ENCODE peak calls at places on chromosomes 12 and 14, in six cellular contexts. Y is adrenal gland, F is lung, J is GM10248, M is WTC11, X is lower leg skin. N is an unnamed sample.

GRCh38 chr12:27922591-27923139 is 49.9 kb downstream of the PTHLH start:
- DNase-seq in Y (peak), F (no peak), J (no peak), M (no peak), X (no peak), N (no peak)

GRCh38 chr14:96662116-96662901 is 134.9 kb upstream of the VRK1 start:
- DNase-seq in Y (no peak), F (peak), J (no peak), M (no peak), X (no peak), N (no peak)

GRCh38 chr12:82625523-82625922 is 61.2 kb upstream of the TMTC2 start:
- DNase-seq in Y (no peak), F (no peak), J (no peak), M (no peak), X (no peak), N (no peak)

GRCh38 chr14:20798932-20799331 is 3.7 kb downstream of the RNASE1 start:
- DNase-seq in Y (no peak), F (no peak), J (no peak), M (no peak), X (no peak), N (no peak)

GRCh38 chr14:65549429-65549828 is 136.9 kb downstream of the FUT8 start:
- DNase-seq in Y (no peak), F (no peak), J (no peak), M (no peak), X (no peak), N (no peak)

GRCh38 chr12:116955382-116956021 is 44.8 kb downstream of the FBXW8 start:
- DNase-seq in Y (no peak), F (peak), J (no peak), M (no peak), X (peak), N (no peak)

GRCh38 chr12:106078358-106079025 is 60.3 kb downstream of the NUAK1 start:
- DNase-seq in Y (peak), F (no peak), J (no peak), M (no peak), X (no peak), N (no peak)

GRCh38 chr12:48946943-48947342 is 10.3 kb downstream of the ARF3 start:
- DNase-seq in Y (no peak), F (no peak), J (no peak), M (no peak), X (no peak), N (no peak)

GRCh38 chr12:100842156-100842555 is 47.6 kb downstream of the ANO4 start:
- DNase-seq in Y (no peak), F (no peak), J (no peak), M (no peak), X (no peak), N (no peak)

GRCh38 chr14:102508774-102509743 is 517 bp downstream of the ANKRD9 start:
- DNase-seq in Y (peak), F (no peak), J (no peak), M (no peak), X (peak), N (peak)

GRCh38 chr12:13204428-13204827 is 7.9 kb downstream of the EMP1 start:
- DNase-seq in Y (no peak), F (no peak), J (no peak), M (no peak), X (no peak), N (no peak)

GRCh38 chr12:54357802-54358619 is 6.3 kb downstream of the GPR84 start:
- DNase-seq in Y (no peak), F (no peak), J (peak), M (no peak), X (no peak), N (no peak)

GRCh38 chr12:109760031-109760929 is 46.7 kb downstream of the FAM222A start:
- DNase-seq in Y (peak), F (peak), J (no peak), M (peak), X (no peak), N (peak)

GRCh38 chr14:98408024-98408555 is 863.9 kb downstream of the BCL11B start:
- DNase-seq in Y (no peak), F (no peak), J (no peak), M (no peak), X (no peak), N (no peak)

GRCh38 chr12:55685671-55686070 is 22.0 kb downstream of the ITGA7 start:
- DNase-seq in Y (no peak), F (no peak), J (no peak), M (no peak), X (no peak), N (no peak)
- TF ChIP-seq CTCF in Y (no peak), F (no peak), J (no peak), M (no peak), X (no peak), N (no peak)

GRCh38 chr14:63367742-63368364 is 49.1 kb upstream of the GPHB5 start:
- DNase-seq in Y (no peak), F (no peak), J (no peak), M (no peak), X (no peak), N (no peak)
- TF ChIP-seq CTCF in Y (no peak), F (no peak), J (no peak), M (no peak), X (no peak), N (no peak)

GRCh38 chr12:114480309-114481199 is 74.6 kb upstream of the TBX5 start:
- DNase-seq in Y (peak), F (no peak), J (no peak), M (peak), X (no peak), N (no peak)

GRCh38 chr12:114473717-114474116 is 67.8 kb upstream of the TBX5 start:
- DNase-seq in Y (no peak), F (no peak), J (no peak), M (no peak), X (no peak), N (no peak)

GRCh38 chr12:114478891-114479290 is 72.9 kb upstream of the TBX5 start:
- DNase-seq in Y (no peak), F (no peak), J (no peak), M (no peak), X (no peak), N (no peak)

GRCh38 chr12:114479831-114480230 is 73.9 kb upstream of the TBX5 start:
- DNase-seq in Y (no peak), F (no peak), J (no peak), M (peak), X (no peak), N (no peak)

DNA sequence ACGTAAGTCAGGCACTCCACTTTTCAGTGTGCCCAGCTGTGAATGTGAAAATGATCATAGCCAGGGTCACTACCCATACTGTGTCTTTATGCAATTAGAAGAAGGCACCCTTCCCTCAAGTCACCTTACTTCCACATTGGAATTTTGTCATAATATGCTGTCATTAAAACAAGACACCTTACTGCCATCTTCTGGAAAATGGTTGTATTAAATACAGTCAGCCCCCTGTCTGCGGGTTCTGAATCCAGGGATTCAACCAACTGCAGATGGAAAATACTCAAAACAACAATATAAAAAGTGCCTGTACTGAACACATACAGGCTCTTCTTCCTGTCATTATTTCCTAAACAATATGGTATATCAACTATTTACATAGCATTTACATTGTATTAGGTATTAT is 70.2 kb upstream of the TBX5 start:
- DNase-seq in Y (peak), F (no peak), J (no peak), M (no peak), X (no peak), N (no peak)
- TF ChIP-seq CTCF in Y (peak), F (no peak), J (no peak), M (no peak), X (no peak), N (no peak)

DNA sequence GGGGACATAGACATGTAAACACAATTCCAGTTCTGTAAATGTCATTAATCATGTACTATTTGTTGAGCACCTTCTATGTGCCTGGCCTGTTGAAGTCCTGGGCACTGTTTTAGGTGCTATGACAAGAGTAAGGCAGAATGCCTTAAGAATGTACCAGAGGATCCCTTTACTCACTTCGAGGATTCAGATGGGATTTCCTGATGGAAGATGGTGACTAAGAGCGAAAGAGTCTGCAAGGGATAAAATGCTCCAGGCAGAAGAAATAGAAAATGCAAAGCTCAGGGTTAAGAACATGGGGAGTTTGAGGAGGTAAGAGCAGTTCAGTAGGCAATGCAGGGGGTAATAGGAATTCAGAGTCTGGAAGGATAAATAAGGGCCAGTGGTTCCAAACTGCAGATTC is 671.3 kb upstream of the TBX3 start:
- DNase-seq in Y (no peak), F (no peak), J (no peak), M (no peak), X (no peak), N (no peak)
- TF ChIP-seq CTCF in Y (no peak), F (no peak), J (no peak), M (no peak), X (no peak), N (no peak)

DNA sequence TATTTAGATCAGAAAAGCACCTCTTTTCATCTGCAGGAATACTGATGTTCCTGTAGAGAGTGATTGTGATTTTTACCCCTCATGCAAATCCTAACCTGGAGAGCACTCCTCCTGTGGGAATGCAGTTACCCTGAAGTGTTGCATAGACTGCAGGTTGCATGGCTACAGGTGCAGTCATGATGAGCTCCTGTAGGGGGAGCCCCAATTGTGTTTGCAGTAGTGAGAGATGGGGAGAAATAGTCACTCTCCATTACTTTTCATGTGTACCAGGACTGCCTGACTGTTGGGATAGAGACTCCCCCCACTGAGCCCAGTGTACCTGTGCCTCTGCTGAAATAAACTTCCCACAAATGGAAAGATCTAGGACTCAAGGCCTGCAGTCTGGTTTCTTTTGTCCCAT is 1086.5 kb downstream of the SLC6A15 start:
- DNase-seq in Y (peak), F (no peak), J (peak), M (peak), X (no peak), N (no peak)
- TF ChIP-seq CTCF in Y (peak), F (no peak), J (peak), M (peak), X (no peak), N (no peak)

GRCh38 chr12:51589557-51590176 is 1.4 kb upstream of the SCN8A start:
- DNase-seq in Y (no peak), F (no peak), J (no peak), M (no peak), X (no peak), N (no peak)

GRCh38 chr12:51589060-51589459 is 2.0 kb upstream of the SCN8A start:
- DNase-seq in Y (no peak), F (no peak), J (no peak), M (no peak), X (no peak), N (no peak)

GRCh38 chr12:51591020-51591901 is at the start of gene SCN8A:
- DNase-seq in Y (peak), F (no peak), J (peak), M (peak), X (no peak), N (peak)

GRCh38 chr12:51592034-51592705 is 1.1 kb downstream of the SCN8A start:
- DNase-seq in Y (no peak), F (no peak), J (no peak), M (peak), X (no peak), N (no peak)

DNA sequence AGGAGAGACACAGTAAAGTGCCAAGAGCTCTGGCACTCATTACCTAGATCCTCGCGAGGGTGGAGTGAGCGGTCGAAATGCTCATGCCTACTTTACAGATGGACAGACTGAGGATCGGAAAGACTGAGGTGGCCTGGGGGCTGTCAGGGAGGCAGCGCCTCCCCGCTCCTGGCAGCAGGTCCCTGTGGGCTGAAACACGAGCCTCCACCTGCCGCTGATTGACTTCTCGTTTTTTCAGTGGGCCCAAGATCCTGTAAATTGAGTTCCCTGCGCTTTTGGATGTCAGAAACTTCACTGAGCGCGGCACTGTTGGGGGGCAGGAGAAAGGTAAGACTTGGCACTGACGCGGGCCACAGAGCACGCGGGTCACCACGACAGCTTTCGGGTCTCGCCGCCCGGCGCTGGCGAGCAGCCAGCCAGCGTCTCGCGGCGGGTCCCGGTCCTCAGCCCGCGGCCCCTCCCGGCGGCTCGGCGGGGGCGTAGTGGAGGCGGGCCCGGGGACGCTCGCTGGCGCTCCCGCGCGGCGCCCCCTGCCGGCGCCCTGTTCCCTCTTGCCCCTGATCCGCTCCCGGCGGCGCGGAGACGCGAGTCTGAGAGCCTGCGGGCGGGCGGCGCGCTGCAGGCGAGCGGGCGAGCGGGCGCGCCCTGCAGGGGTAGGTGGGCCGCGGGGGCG is 550 bp upstream of the SCN8A start:
- DNase-seq in Y (peak), F (no peak), J (peak), M (peak), X (no peak), N (peak)
- TF ChIP-seq CTCF in Y (peak), F (no peak), J (peak), M (peak), X (no peak), N (no peak)

GRCh38 chr14:67447033-67447381 is 35.0 kb upstream of the PLEK2 start:
- DNase-seq in Y (no peak), F (no peak), J (no peak), M (no peak), X (no peak), N (no peak)

GRCh38 chr14:67449096-67449495 is 37.1 kb upstream of the PLEK2 start:
- DNase-seq in Y (no peak), F (no peak), J (no peak), M (no peak), X (no peak), N (no peak)

GRCh38 chr14:67442139-67442906 is 30.4 kb upstream of the PLEK2 start:
- DNase-seq in Y (no peak), F (no peak), J (no peak), M (no peak), X (no peak), N (no peak)

GRCh38 chr14:67444395-67444794 is 32.4 kb upstream of the PLEK2 start:
- DNase-seq in Y (no peak), F (no peak), J (no peak), M (no peak), X (no peak), N (no peak)

DNA sequence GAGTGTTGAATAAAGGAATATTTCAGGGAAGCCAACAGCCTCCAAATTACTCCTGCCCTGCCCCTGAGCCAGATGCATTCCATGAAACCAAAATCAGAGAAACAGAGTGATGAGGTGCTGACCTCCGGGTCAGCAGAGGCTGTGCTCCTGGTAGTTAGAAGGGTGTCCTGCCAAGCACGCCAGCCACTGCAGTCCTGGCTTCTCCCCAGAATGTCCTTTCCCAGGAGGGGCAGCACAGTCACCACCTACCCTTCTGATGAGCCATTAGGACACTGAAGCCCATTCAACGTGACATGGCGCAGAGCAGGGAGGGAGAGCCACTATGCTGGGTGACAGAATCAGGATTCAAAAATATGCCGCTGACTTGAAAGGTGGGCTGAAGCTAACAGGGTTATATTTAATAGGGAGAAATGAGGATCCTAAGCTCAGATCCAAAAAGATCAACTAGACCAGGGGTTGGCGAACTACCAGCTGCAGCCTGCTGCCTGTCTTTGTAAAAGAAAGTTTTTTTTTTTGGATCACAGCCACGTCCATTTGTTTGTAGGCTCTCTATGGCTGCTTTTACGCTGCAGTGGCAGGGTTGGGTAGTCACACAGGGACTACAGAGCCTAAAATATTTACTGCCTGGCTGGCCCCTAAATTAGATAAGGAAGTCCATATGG is 34.5 kb upstream of the PLEK2 start:
- DNase-seq in Y (peak), F (no peak), J (no peak), M (no peak), X (no peak), N (no peak)
- TF ChIP-seq CTCF in Y (no peak), F (no peak), J (no peak), M (no peak), X (no peak), N (no peak)

DNA sequence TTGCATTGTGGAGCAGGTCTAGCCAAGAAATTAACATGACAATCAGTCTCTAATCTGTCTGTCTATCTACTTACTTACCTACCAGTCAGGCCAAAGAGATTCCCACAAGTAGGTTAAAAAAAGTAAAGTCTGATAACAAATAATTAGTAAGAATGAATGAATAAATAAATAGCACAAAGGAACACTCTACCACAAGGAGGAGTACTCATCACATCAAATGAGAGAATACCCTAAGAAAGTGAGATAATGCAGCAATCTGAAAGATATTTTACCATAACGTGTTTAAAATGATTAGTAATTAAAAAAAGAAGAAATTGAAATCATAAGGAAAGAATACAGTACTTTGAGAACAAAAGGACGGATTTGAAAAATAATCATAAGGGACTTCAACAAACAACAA is 187.2 kb downstream of the SYNE2 start:
- DNase-seq in Y (no peak), F (no peak), J (no peak), M (no peak), X (no peak), N (no peak)
- TF ChIP-seq CTCF in Y (peak), F (no peak), J (no peak), M (no peak), X (no peak), N (no peak)

GRCh38 chr12:62694632-62695031 is 228.0 kb downstream of the MON2 start:
- DNase-seq in Y (no peak), F (no peak), J (peak), M (no peak), X (no peak), N (no peak)

GRCh38 chr12:62692884-62693283 is 226.3 kb downstream of the MON2 start:
- DNase-seq in Y (no peak), F (no peak), J (no peak), M (no peak), X (no peak), N (no peak)

GRCh38 chr12:62693291-62694040 is 226.8 kb downstream of the MON2 start:
- DNase-seq in Y (no peak), F (no peak), J (no peak), M (no peak), X (no peak), N (no peak)

GRCh38 chr12:62697893-62698292 is 231.3 kb downstream of the MON2 start:
- DNase-seq in Y (no peak), F (no peak), J (no peak), M (no peak), X (no peak), N (no peak)

DNA sequence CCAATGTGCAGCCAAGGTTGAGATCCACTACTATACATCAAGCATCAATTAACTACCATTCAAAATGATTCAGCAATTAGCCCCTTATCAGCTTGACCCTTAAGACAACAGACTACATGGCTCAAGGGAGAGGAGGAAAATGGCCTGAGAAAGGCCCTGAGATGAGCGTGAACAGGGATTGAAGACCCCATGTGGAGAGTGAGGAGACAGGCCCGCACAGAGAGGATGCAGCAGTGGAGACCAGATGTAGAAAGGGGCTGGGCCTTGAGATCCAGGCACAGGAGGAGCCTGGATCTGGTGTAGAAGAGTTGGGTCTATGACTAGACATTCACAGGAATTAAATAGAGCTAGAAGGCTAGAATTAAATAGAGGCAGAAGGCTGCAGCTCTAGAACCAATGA is 229.1 kb downstream of the MON2 start:
- DNase-seq in Y (no peak), F (no peak), J (no peak), M (no peak), X (no peak), N (no peak)
- TF ChIP-seq CTCF in Y (no peak), F (no peak), J (no peak), M (no peak), X (no peak), N (no peak)